ENCODE peak calls at places on chromosomes 13 and 19, in six cellular contexts. R is hepatocyte, Q is fibroblast of lung, W is cardiac muscle cell, E is tibial nerve, F is ascending aorta. P is an unnamed sample. For H3K9me3, the result is how much of the 10 kb centered on the place peaks cover.

GRCh38 chr19:33000510-33000909 is 28.5 kb downstream of the FAAP24 start:
- DNase-seq in R (no peak), Q (no peak), F (no peak), E (no peak), W (no peak), P (no peak)

GRCh38 chr19:47509170-47509847 is 5.6 kb downstream of the NAPA start:
- DNase-seq in F (no peak), Q (no peak), E (no peak), R (no peak), W (no peak), P (no peak)

GRCh38 chr13:73657821-73658540 is 476.2 kb downstream of the KLF12 start:
- DNase-seq in Q (peak), F (peak), E (no peak), W (peak), R (no peak), P (peak)

GRCh38 chr19:966481-967088 is 17.6 kb upstream of the WDR18 start:
- DNase-seq in Q (no peak), W (no peak), F (no peak), E (no peak), R (no peak), P (no peak)

GRCh38 chr13:110379905-110380341 is 72.8 kb downstream of the COL4A2 start:
- DNase-seq in W (peak), Q (peak), F (no peak), E (no peak), R (no peak), P (no peak)

GRCh38 chr13:52127783-52128702 is 830 bp downstream of the NEK5 start:
- DNase-seq in F (no peak), W (peak), R (peak), E (no peak), Q (peak), P (no peak)

GRCh38 chr13:46211521-46212351 is at the start of gene LRRC63:
- DNase-seq in E (peak), R (peak), W (peak), F (peak), Q (peak), P (peak)

GRCh38 chr19:18020212-18021067 is 12.5 kb downstream of the ARRDC2 start:
- DNase-seq in R (peak), W (peak), F (peak), Q (peak), E (peak), P (peak)

GRCh38 chr19:29259153-29259552 is 46.2 kb upstream of the UQCRFS1 start:
- DNase-seq in W (no peak), F (no peak), Q (no peak), R (no peak), E (no peak), P (no peak)

GRCh38 chr19:49497790-49498106 is 1.5 kb downstream of the RPS11 start:
- DNase-seq in Q (no peak), R (peak), F (no peak), E (no peak), W (no peak), P (no peak)

GRCh38 chr19:11023635-11024168 is 62.9 kb downstream of the SMARCA4 start:
- DNase-seq in F (no peak), W (no peak), E (no peak), Q (no peak), R (no peak), P (no peak)

GRCh38 chr19:54430306-54431254 is 15.3 kb downstream of the TTYH1 start:
- DNase-seq in F (no peak), E (no peak), Q (no peak), W (peak), R (peak), P (peak)

GRCh38 chr19:33661336-33661735 is 39.6 kb downstream of the CHST8 start:
- DNase-seq in Q (no peak), F (no peak), E (no peak), R (no peak), W (no peak), P (no peak)

GRCh38 chr13:44197791-44198770 is 175.5 kb upstream of the SERP2 start:
- DNase-seq in F (no peak), R (no peak), W (peak), E (no peak), Q (peak), P (no peak)

GRCh38 chr13:25733696-25734435 is 317.9 kb downstream of the SHISA2 start:
- DNase-seq in Q (peak), R (no peak), W (no peak), F (no peak), E (no peak), P (no peak)

GRCh38 chr13:34207334-34207733 is 389.4 kb downstream of the RFC3 start:
- DNase-seq in W (peak), E (no peak), Q (peak), R (peak), F (no peak), P (no peak)

GRCh38 chr19:2624537-2625091 is 77.9 kb downstream of the GNG7 start:
- DNase-seq in R (peak), F (no peak), Q (no peak), W (no peak), E (no peak), P (no peak)

GRCh38 chr13:25882732-25883357 is 169.0 kb downstream of the SHISA2 start:
- DNase-seq in R (no peak), Q (no peak), E (no peak), W (no peak), F (no peak), P (no peak)

GRCh38 chr19:44728178-44728577 is 20.3 kb upstream of the BCL3 start:
- DNase-seq in W (no peak), E (no peak), F (no peak), Q (no peak), R (no peak), P (no peak)

GRCh38 chr19:46988614-46989230 is 30.9 kb upstream of the NPAS1 start:
- DNase-seq in Q (no peak), R (no peak), F (no peak), E (no peak), W (no peak), P (no peak)

GRCh38 chr13:48291730-48292129 is 11.8 kb upstream of the RB1 start:
- DNase-seq in F (no peak), Q (no peak), W (peak), E (no peak), R (peak), P (no peak)

GRCh38 chr13:113495494-113496251 is 5.2 kb upstream of the DCUN1D2 start:
- DNase-seq in R (peak), F (no peak), Q (peak), W (peak), E (no peak), P (no peak)

GRCh38 chr19:56097776-56098175 is 23.3 kb downstream of the ZNF787 start:
- DNase-seq in R (no peak), E (no peak), F (no peak), Q (no peak), W (no peak), P (no peak)

GRCh38 chr19:33348301-33349010 is 25.1 kb upstream of the CEBPG start:
- DNase-seq in R (no peak), E (no peak), F (no peak), Q (peak), W (peak), P (no peak)

GRCh38 chr19:53659292-53659691 is 27.5 kb downstream of the DPRX start:
- DNase-seq in E (no peak), F (no peak), Q (no peak), R (peak), W (peak), P (no peak)

GRCh38 chr13:99498304-99499161 is 2.7 kb upstream of the TM9SF2 start:
- DNase-seq in Q (peak), E (peak), W (peak), F (peak), R (peak), P (peak)

GRCh38 chr19:15866646-15867045 is 31.2 kb downstream of the CYP4F2 start:
- DNase-seq in F (no peak), W (no peak), Q (no peak), E (no peak), R (no peak), P (no peak)
- H3K9me3 ChIP-seq in F (under half), W (under half), Q (under half), E (under half), R (under half), P (under half)

GRCh38 chr19:37763488-37763887 is 15.9 kb downstream of the ZNF573 start:
- DNase-seq in R (no peak), F (no peak), Q (peak), W (peak), E (no peak), P (no peak)
- H3K9me3 ChIP-seq in R (under half), F (under half), Q (under half), W (under half), E (under half), P (under half)

GRCh38 chr19:52069653-52070052 is 21.0 kb upstream of the ZNF432 start:
- DNase-seq in R (no peak), F (no peak), E (no peak), W (no peak), Q (no peak), P (no peak)
- H3K9me3 ChIP-seq in R (half or more), F (half or more), E (under half), W (under half), Q (under half), P (half or more)

DNA sequence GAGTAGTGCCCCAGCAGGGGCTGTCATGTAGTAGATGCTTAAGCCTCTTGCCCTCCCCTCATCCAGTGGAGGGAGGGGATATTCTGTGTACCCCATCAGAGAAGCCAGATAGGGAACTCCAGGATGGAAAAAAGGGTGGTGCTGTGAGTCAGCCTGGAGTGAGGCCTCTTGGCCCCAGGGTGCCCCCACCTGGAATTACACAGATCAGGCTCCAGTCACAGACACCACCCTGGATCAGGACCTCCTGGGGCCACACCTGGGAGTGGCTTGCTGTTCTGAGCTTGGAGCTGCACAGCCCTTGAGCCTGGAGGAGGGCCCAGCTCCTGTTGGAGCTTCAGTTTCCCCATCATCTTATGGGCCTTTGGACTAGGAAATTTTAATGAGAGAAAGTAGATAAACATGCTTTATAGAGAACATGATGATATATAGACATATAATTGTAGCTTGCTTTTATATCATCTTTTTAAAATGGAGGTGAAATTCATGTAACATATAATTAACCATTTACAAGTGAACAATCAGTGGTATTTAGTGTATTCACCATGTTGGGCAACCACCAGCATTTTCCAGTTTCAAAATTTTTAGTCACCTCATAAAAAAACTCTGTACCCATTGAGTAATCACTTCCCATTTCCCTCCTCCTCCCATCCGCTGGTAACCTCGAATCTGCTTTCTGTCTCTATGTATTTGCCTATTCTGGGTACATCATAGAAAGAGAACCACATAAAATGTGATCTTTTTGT is 24.6 kb downstream of the CYP4F22 start:
- DNase-seq in R (no peak), W (peak), Q (no peak), F (no peak), E (no peak), P (no peak)
- H3K9me3 ChIP-seq in R (under half), W (under half), Q (under half), F (under half), E (under half), P (under half)

GRCh38 chr13:80830431-80830830 is 489.5 kb upstream of the SPRY2 start:
- DNase-seq in W (no peak), F (no peak), E (no peak), R (no peak), Q (no peak), P (no peak)

GRCh38 chr13:80825276-80825675 is 484.4 kb upstream of the SPRY2 start:
- DNase-seq in R (no peak), Q (no peak), W (no peak), F (no peak), E (no peak), P (no peak)

GRCh38 chr13:80824231-80824630 is 483.3 kb upstream of the SPRY2 start:
- DNase-seq in F (no peak), R (no peak), Q (peak), E (no peak), W (peak), P (no peak)

GRCh38 chr13:80823472-80823871 is 482.5 kb upstream of the SPRY2 start:
- DNase-seq in Q (no peak), F (no peak), E (no peak), R (no peak), W (no peak), P (no peak)

DNA sequence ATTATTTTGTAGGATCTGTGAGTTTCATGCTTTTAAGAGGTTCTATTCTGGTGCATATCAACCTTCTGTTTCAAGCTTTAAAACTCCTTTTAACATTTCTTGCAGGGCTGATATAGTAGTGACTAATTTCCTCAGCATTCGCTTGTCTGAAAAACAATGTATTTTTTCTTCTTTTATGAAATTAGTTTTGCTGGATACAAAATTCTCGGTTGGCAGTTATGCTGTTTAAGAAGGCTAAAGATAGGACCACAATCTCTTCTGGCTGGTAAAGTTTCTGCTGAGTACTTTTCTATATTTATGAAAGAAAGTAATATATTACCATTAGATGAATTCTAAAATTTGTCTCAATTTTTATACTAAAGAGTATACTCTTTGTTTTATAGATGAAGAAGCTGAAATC is 487.8 kb upstream of the SPRY2 start:
- DNase-seq in R (no peak), F (no peak), W (no peak), E (no peak), Q (no peak), P (no peak)
- H3K9me3 ChIP-seq in R (under half), F (under half), W (under half), E (under half), Q (under half), P (under half)

GRCh38 chr19:58429745-58430144 is 10.2 kb downstream of the ZNF132 start:
- DNase-seq in W (no peak), E (no peak), Q (no peak), R (no peak), F (no peak), P (no peak)
- H3K9me3 ChIP-seq in W (under half), E (under half), Q (under half), R (under half), F (half or more), P (under half)

GRCh38 chr19:19459707-19460251 is 54.3 kb downstream of the GATAD2A start:
- DNase-seq in E (no peak), W (peak), R (no peak), Q (peak), F (peak), P (no peak)

GRCh38 chr19:19460258-19460731 is 54.8 kb downstream of the GATAD2A start:
- DNase-seq in E (no peak), W (no peak), Q (no peak), R (no peak), F (no peak), P (no peak)

GRCh38 chr19:19461671-19462622 is 53.4 kb downstream of the TSSK6 start:
- DNase-seq in W (peak), E (no peak), F (no peak), R (peak), Q (peak), P (no peak)

GRCh38 chr19:19461306-19461670 is 54.1 kb downstream of the TSSK6 start:
- DNase-seq in Q (no peak), R (no peak), F (no peak), E (no peak), W (no peak), P (no peak)

DNA sequence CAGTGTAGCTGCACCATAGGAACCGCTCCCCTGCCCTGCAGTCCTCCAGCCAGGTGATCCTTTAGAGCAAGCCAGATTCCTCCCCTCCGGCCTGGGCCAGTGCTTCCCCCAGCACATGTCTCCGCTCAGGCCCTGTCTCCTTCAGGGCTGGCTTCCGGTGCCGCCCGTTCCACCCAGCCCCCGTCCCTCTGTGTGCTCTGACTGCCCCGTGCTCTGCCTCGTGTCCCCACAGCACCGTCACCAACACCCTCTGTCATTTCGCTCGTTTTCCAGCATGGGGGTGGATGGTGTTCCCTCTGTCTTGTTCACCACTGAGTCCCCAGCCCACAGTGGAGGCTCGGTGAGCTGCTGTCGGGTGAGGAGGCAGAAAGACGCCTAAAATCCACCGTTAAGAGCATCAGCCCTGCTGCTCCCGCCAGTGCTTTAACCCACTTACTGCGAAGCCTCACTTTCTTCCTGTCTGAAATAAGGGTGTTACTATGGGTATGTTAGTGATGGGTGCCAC is 54.5 kb downstream of the TSSK6 start:
- DNase-seq in Q (no peak), R (no peak), W (peak), F (peak), E (peak), P (peak)
- H3K9me3 ChIP-seq in Q (under half), R (under half), W (under half), F (under half), E (under half), P (under half)

GRCh38 chr19:6890421-6890913 is 3.1 kb downstream of the ADGRE1 start:
- DNase-seq in W (no peak), Q (no peak), F (no peak), E (no peak), R (no peak), P (no peak)

GRCh38 chr19:6891761-6892385 is 4.5 kb downstream of the ADGRE1 start:
- DNase-seq in E (no peak), W (no peak), Q (no peak), R (no peak), F (no peak), P (no peak)

GRCh38 chr19:6894313-6894712 is 6.9 kb downstream of the ADGRE1 start:
- DNase-seq in F (no peak), R (no peak), Q (no peak), W (no peak), E (no peak), P (no peak)

GRCh38 chr19:6888967-6889366 is 1.6 kb downstream of the ADGRE1 start:
- DNase-seq in W (no peak), R (no peak), E (no peak), Q (no peak), F (no peak), P (no peak)

DNA sequence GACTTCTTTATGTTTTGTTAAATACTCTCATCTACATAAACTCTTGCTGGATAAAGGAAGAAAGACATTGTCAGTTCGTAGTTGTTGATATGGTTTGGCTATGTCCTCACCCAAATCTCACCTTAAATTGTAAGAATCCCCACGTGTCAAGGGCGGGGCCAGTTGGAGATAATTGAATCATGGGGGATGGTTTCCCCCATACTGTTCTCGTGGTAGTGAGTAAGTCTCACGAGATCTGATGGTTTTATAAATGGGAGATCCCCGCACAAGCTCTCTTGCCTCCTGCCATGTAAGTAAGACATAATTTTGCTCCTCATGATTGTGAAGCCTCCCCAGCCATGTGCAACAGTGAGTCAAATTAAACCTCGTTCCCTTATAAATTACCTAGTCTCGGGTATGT is 3.6 kb downstream of the ADGRE1 start:
- DNase-seq in Q (no peak), R (no peak), E (no peak), W (no peak), F (no peak), P (no peak)
- H3K9me3 ChIP-seq in Q (under half), R (under half), E (under half), W (under half), F (under half), P (under half)

DNA sequence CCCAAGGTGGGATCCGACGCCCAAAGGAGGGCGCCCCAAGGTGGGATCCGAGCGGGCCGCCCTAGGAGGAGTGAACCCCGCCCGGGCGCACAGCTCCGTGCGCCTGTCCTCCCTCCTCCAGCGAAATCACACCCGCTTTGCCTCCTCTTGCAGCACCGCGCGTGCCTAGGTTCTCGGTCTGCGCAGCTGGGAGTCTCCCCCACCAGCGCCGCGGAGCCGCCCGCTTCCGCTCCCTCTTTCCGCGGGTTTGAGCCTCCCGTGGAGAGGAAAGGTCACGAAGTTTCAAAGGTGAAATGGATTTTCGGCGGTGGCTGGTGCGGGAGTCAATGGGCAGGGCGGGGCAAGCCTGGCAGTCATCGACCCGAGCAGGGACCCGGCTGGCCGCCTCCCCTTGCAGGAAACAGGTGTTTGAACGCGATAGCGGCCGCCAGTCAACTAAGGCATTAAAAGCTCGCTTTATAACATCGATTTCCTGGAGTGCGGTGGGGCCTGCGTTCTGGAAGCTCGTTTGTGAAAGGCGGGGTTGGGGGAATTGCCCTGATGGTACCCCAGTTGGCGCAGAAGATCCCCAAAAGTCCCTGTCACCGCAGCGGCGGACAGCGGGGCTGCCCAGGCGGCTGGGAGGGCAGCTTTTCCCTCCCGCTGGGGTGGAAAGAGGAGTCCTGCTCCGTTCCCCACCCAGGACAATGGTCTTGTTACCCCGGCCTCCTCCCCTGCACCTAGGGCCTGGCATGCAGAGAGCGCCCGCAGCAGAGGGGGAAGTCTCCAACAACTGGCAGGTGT is 9.0 kb upstream of the SOX1 start:
- DNase-seq in F (no peak), W (no peak), E (no peak), Q (no peak), R (no peak), P (no peak)
- H3K9me3 ChIP-seq in F (under half), W (under half), E (under half), Q (under half), R (under half), P (under half)

P was measured in suprapubic skin.